ENCODE peak calls at places on chromosomes 5 and 9, in five cellular contexts. I, O, H, D and W are unnamed samples.

GRCh38 chr5:137492321-137492720 is 6.8 kb downstream of the SPOCK1 start:
- DNase-seq in D (peak; percentile 74), I (peak; percentile 97), O (no peak), H (no peak), W (peak; percentile 84)

GRCh38 chr5:68542207-68542606 is 326.7 kb downstream of the PIK3R1 start:
- DNase-seq in O (no peak), H (no peak), I (no peak), D (no peak), W (no peak)

GRCh38 chr5:111730659-111731382 is 26.2 kb downstream of the NREP start:
- DNase-seq in O (no peak), D (no peak), I (no peak), H (no peak), W (no peak)

GRCh38 chr5:395156-395920 is 47.6 kb upstream of the EXOC3 start:
- DNase-seq in H (no peak), D (peak; percentile 97), I (peak; percentile 68), O (no peak), W (no peak)

GRCh38 chr9:130732131-130732530 is 38.6 kb downstream of the EXOSC2 start:
- DNase-seq in O (no peak), H (no peak), I (peak; percentile 16), D (no peak), W (no peak)

GRCh38 chr9:129458663-129459549 is 162.0 kb downstream of the C9orf50 start:
- DNase-seq in D (no peak), H (peak; percentile 61), O (no peak), I (no peak), W (no peak)

GRCh38 chr9:122158202-122158601 is 1.4 kb downstream of the NDUFA8 start:
- DNase-seq in D (peak; percentile 58), I (peak; percentile 49), H (no peak), O (peak; percentile 69), W (no peak)

GRCh38 chr5:141618030-141618803 is 583 bp downstream of the DIAPH1 start:
- DNase-seq in I (peak; percentile 29), H (peak; percentile 49), D (no peak), O (peak; percentile 64), W (no peak)

GRCh38 chr5:135204151-135204600 is 170.1 kb upstream of the PITX1 start:
- DNase-seq in O (no peak), D (no peak), H (no peak), I (peak; percentile 28), W (no peak)

GRCh38 chr9:107239474-107239873 is 43.6 kb upstream of the RAD23B start:
- DNase-seq in I (peak; percentile 25), D (no peak), O (peak; percentile 25), H (no peak), W (no peak)

GRCh38 chr9:127277099-127277498 is 12.5 kb downstream of the GARNL3 start:
- DNase-seq in O (peak; percentile 41), I (no peak), D (no peak), H (no peak), W (no peak)
- TF ChIP-seq CTCF in O (no peak), I (no peak), D (no peak), H (no peak), W (no peak)

DNA sequence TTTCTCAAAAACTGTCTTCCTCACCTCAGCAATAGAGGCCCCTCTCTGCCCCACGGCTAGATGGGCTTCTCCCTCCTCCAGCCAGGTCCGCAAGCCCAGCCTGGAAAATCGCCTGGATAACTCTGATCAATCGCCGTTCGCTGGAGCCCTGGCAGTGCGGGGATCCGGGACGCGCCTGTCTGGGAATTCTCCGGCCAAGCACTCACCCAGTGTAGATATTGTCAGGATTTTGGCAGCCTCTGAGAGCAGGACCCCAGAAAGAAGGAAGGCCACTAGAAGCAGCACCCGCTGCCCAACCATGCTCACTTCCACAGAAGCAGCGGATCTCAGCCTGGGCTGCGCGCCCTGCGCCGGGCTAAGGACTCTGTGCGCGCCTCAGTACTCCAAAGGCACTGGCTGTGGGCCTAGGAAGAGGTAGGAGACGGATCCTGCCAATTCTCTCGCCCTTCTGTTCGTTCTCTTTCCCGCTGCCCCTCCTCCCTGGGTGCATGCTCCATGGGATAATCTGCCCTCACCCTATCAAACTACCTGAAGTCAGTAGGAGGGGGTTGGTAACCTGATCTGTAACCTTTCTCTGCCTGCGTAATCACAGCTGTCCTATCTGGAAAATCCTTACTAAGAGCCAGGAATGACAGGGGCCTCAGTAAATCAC is at the start of gene UGT3A1:
- DNase-seq in O (no peak), D (no peak), I (no peak), H (no peak), W (no peak)
- H3K4me3 ChIP-seq in O (no peak within 1 kb of the TSS), D (no peak within 1 kb of the TSS), I (no peak within 1 kb of the TSS), H (peak within 1 kb of the TSS; percentile 70), W (no peak within 1 kb of the TSS)

DNA sequence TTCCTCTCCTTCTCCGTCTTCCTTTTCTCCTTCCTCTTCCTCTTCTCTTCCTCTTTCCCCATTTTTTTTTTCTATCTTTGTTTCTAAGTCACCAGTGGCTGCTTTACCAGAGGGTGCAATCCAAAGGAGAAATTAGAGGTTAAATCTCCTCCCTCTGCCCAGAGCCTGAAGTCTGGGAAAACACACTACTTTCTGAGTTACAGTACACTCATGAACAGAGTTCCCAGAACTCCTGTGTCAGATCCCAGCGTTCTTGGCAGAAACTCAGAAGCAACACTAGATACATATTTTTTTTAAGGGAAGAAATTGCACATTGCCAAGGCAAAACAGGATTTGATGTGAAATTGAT is 189.0 kb downstream of the SNCAIP start:
- DNase-seq in D (no peak), O (no peak), H (no peak), I (peak; percentile 11), W (no peak)
- TF ChIP-seq CTCF in D (no peak), O (no peak), H (no peak), I (no peak), W (no peak)

GRCh38 chr5:124742521-124742920 is 3.9 kb downstream of the ZNF608 start:
- DNase-seq in H (no peak), O (no peak), I (no peak), D (no peak), W (no peak)
- H3K4me3 ChIP-seq in H (peak overlapping the region; percentile 83), O (peak overlapping the region; percentile 95), I (peak overlapping the region; percentile 97), D (no peak overlapping the region), W (peak overlapping the region; percentile 60)